ENCODE peak calls at places on chromosomes 16 and 17, in six cellular contexts. R is iris pigment epithelial cell, B is nephron progenitor cell, D is neural crest cell, U is amniotic stem cell, Y is pancreas. Q is an unnamed sample.

GRCh38 chr17:68602267-68602644 is 1.1 kb upstream of the FAM20A start:
- DNase-seq in R (no peak), B (no peak), D (no peak), U (no peak), Y (no peak), Q (no peak)

GRCh38 chr17:46935658-46936266 is 12.8 kb downstream of the GOSR2 start:
- DNase-seq in R (no peak), B (no peak), D (no peak), U (no peak), Y (no peak), Q (no peak)

GRCh38 chr16:4426021-4426684 is 485 bp downstream of the DNAJA3 start:
- DNase-seq in R (peak; percentile 12), B (peak; percentile 51), D (no peak), U (no peak), Y (no peak), Q (no peak)

GRCh38 chr17:51818777-51819176 is 339.7 kb downstream of the CA10 start:
- DNase-seq in R (no peak), B (no peak), D (no peak), U (no peak), Y (no peak), Q (no peak)

GRCh38 chr16:84262939-84263338 is 23.1 kb upstream of the KCNG4 start:
- DNase-seq in R (no peak), B (no peak), D (no peak), U (no peak), Y (no peak), Q (no peak)

GRCh38 chr17:36590082-36590481 is 1.6 kb upstream of the DHRS11 start:
- DNase-seq in R (peak; percentile 84), B (no peak), D (no peak), U (no peak), Y (no peak), Q (no peak)

GRCh38 chr17:2337811-2338657 is 733 bp downstream of the SGSM2 start:
- DNase-seq in R (peak; percentile 64), B (peak; percentile 73), D (peak; percentile 37), U (no peak), Y (peak; percentile 59), Q (no peak)

GRCh38 chr16:27792486-27793275 is 242.7 kb downstream of the KATNIP start:
- DNase-seq in R (peak; percentile 13), B (no peak), D (no peak), U (no peak), Y (no peak), Q (no peak)

GRCh38 chr17:54992797-54993639 is 24.5 kb downstream of the STXBP4 start:
- DNase-seq in R (peak; percentile 54), B (peak; percentile 20), D (no peak), U (peak; percentile 38), Y (no peak), Q (no peak)

GRCh38 chr16:55471448-55472097 is 7.4 kb upstream of the MMP2 start:
- DNase-seq in R (peak; percentile 88), B (no peak), D (no peak), U (peak; percentile 72), Y (no peak), Q (no peak)

GRCh38 chr16:85402910-85403692 is 210.0 kb upstream of the GSE1 start:
- DNase-seq in R (peak; percentile 68), B (no peak), D (no peak), U (no peak), Y (no peak), Q (no peak)

GRCh38 chr17:53193044-53193443 is 629.7 kb upstream of the KIF2B start:
- DNase-seq in R (no peak), B (no peak), D (no peak), U (no peak), Y (no peak), Q (no peak)

GRCh38 chr17:1027044-1027443 is 30.1 kb downstream of the TIMM22 start:
- DNase-seq in R (no peak), B (no peak), D (no peak), U (no peak), Y (no peak), Q (no peak)

GRCh38 chr16:54926166-54926838 is 4.4 kb upstream of the IRX5 start:
- DNase-seq in R (peak; percentile 78), B (no peak), D (no peak), U (peak; percentile 20), Y (no peak), Q (no peak)

GRCh38 chr16:11327277-11328171 is 17.7 kb upstream of the RMI2 start:
- DNase-seq in R (no peak), B (no peak), D (no peak), U (no peak), Y (no peak), Q (peak; percentile 63)

Q was measured in GM12878.